ENCODE peak calls at places on chromosome 14, in nine cellular contexts. K, B, Y, I, M, V, L, U and P are unnamed samples.

GRCh38 chr14:71361335-71361734 is 454.1 kb downstream of the PCNX1 start:
- DNase-seq in L (no peak), U (no peak), I (no peak), Y (no peak), B (no peak), V (no peak), M (no peak), K (no peak), P (peak; percentile 74)

GRCh38 chr14:103217538-103217937 is 94.3 kb downstream of the TNFAIP2 start:
- DNase-seq in L (no peak), K (no peak), Y (no peak), M (no peak), U (no peak), B (no peak), I (no peak), V (no peak), P (no peak)

GRCh38 chr14:95796846-95797245 is 79.8 kb upstream of the TUNAR start:
- DNase-seq in U (no peak), M (no peak), B (no peak), Y (no peak), I (no peak), L (no peak), K (no peak), V (no peak), P (no peak)

GRCh38 chr14:55339770-55340169 is 68.5 kb downstream of the FBXO34 start:
- DNase-seq in K (no peak), L (no peak), U (no peak), M (peak; percentile 90), I (no peak), Y (no peak), B (no peak), V (no peak), P (no peak)

GRCh38 chr14:104386281-104386841 is 193.2 kb upstream of the C14orf180 start:
- DNase-seq in V (peak; percentile 68), K (no peak), Y (peak; percentile 61), I (no peak), B (no peak), U (no peak), L (no peak), M (peak; percentile 59), P (no peak)

GRCh38 chr14:41925409-41925808 is 318.7 kb downstream of the LRFN5 start:
- DNase-seq in V (no peak), L (no peak), U (peak; percentile 12), M (peak; percentile 69), K (peak; percentile 23), B (no peak), Y (no peak), I (peak; percentile 5), P (peak; percentile 36)

GRCh38 chr14:38065101-38065762 is 142.5 kb upstream of the SSTR1 start:
- DNase-seq in L (no peak), K (no peak), U (no peak), M (peak; percentile 38), V (no peak), Y (no peak), B (no peak), I (no peak), P (peak; percentile 2)

GRCh38 chr14:30417121-30417520 is 141.8 kb upstream of the G2E3 start:
- DNase-seq in I (no peak), M (no peak), K (no peak), U (no peak), V (no peak), L (no peak), Y (no peak), B (no peak), P (no peak)

GRCh38 chr14:68295316-68295816 is 475.8 kb downstream of the RAD51B start:
- DNase-seq in Y (no peak), I (peak; percentile 71), B (peak; percentile 73), M (peak; percentile 49), L (no peak), K (no peak), U (no peak), V (peak; percentile 9), P (no peak)

GRCh38 chr14:74405663-74406062 is 20.3 kb downstream of the SYNDIG1L start:
- DNase-seq in U (no peak), L (no peak), V (peak; percentile 16), Y (no peak), B (no peak), I (no peak), K (no peak), M (no peak), P (no peak)

GRCh38 chr14:32938719-32939253 is at the start of gene NPAS3:
- DNase-seq in M (peak; percentile 63), U (no peak), V (peak; percentile 72), I (no peak), L (no peak), K (no peak), B (no peak), Y (no peak), P (peak; percentile 13)

GRCh38 chr14:76784881-76785280 is 23.6 kb downstream of the VASH1 start:
- DNase-seq in B (peak; percentile 81), M (peak; percentile 95), Y (peak; percentile 83), U (peak; percentile 79), I (peak; percentile 38), K (peak; percentile 79), L (peak; percentile 83), V (peak; percentile 98), P (peak; percentile 81)

GRCh38 chr14:101334656-101335055 is 226.6 kb upstream of the DIO3 start:
- DNase-seq in I (no peak), K (no peak), V (no peak), L (no peak), U (peak; percentile 85), Y (no peak), B (no peak), M (no peak), P (no peak)

GRCh38 chr14:96711559-96712267 is 85.5 kb upstream of the VRK1 start:
- DNase-seq in B (no peak), Y (peak; percentile 50), K (no peak), L (no peak), M (no peak), I (no peak), V (no peak), U (no peak), P (no peak)

GRCh38 chr14:77674931-77675330 is 32.9 kb downstream of the ALKBH1 start:
- DNase-seq in B (no peak), I (no peak), L (no peak), V (no peak), M (peak; percentile 80), Y (no peak), K (peak; percentile 60), U (no peak), P (no peak)

GRCh38 chr14:102304611-102305506 is at the start of gene MOK:
- DNase-seq in K (peak; percentile 96), Y (peak; percentile 97), L (peak; percentile 95), M (peak; percentile 96), V (peak; percentile 98), I (peak; percentile 93), U (peak; percentile 99), B (peak; percentile 98), P (peak; percentile 98)

GRCh38 chr14:54299393-54300363 is 97.1 kb upstream of the CDKN3 start:
- DNase-seq in L (no peak), I (peak; percentile 83), Y (no peak), K (no peak), V (no peak), U (no peak), B (no peak), M (peak; percentile 84), P (no peak)

GRCh38 chr14:36442824-36443241 is 77.2 kb downstream of the NKX2-1 start:
- DNase-seq in L (no peak), B (no peak), V (peak; percentile 53), Y (no peak), K (no peak), I (no peak), M (peak; percentile 99), U (peak; percentile 93), P (no peak)

GRCh38 chr14:68518910-68519686 is 273.8 kb downstream of the ZFP36L1 start:
- DNase-seq in K (no peak), M (no peak), V (no peak), I (no peak), U (no peak), L (no peak), Y (no peak), B (no peak), P (no peak)

GRCh38 chr14:92952497-92953298 is 29.7 kb downstream of the CHGA start:
- DNase-seq in M (no peak), I (no peak), V (no peak), B (no peak), K (no peak), Y (no peak), L (no peak), U (no peak), P (no peak)

GRCh38 chr14:94129111-94129757 is at the start of gene IFI27L2:
- DNase-seq in B (peak; percentile 73), Y (peak; percentile 88), L (peak; percentile 85), V (peak; percentile 93), I (no peak), M (peak; percentile 92), U (peak; percentile 80), K (peak; percentile 61), P (peak; percentile 94)

GRCh38 chr14:103078860-103079587 is 5.0 kb upstream of the LBHD2 start:
- DNase-seq in L (no peak), I (no peak), Y (no peak), B (no peak), K (no peak), U (no peak), V (peak; percentile 18), M (no peak), P (no peak)

GRCh38 chr14:78595797-78596196 is 425.6 kb downstream of the NRXN3 start:
- DNase-seq in M (peak; percentile 72), Y (no peak), U (peak; percentile 5), K (no peak), I (no peak), B (no peak), L (no peak), V (peak; percentile 42), P (peak; percentile 18)

GRCh38 chr14:104871656-104872468 is 6.8 kb downstream of the CEP170B start:
- DNase-seq in U (no peak), Y (no peak), B (no peak), I (no peak), K (no peak), L (no peak), M (no peak), V (peak; percentile 51), P (no peak)

GRCh38 chr14:97138801-97139200 is 341.6 kb downstream of the VRK1 start:
- DNase-seq in L (no peak), V (peak; percentile 62), I (no peak), Y (no peak), K (no peak), M (peak; percentile 15), U (peak; percentile 5), B (no peak), P (no peak)

GRCh38 chr14:64620910-64621309 is 71.1 kb downstream of the PPP1R36 start:
- DNase-seq in Y (no peak), L (no peak), B (no peak), V (no peak), K (no peak), U (no peak), M (no peak), I (no peak), P (no peak)